ENCODE peak calls at places on chromosomes 12 and 14, in nine cellular contexts. N is ovary, E is IMR-90, O is tibial nerve, F is tibial artery, W is right lobe of liver, V is K562, M is MG63, X is fibroblast of lung. L is an unnamed sample.

GRCh38 chr12:75724913-75725312 is 213.5 kb upstream of the KRR1 start:
- DNase-seq in N (no peak), E (peak; percentile 92), O (no peak), F (no peak), W (no peak), V (no peak), M (peak; percentile 64), X (peak; percentile 87), L (no peak)

GRCh38 chr12:120474092-120474960 is 4.8 kb upstream of the SRSF9 start:
- DNase-seq in N (no peak), E (peak; percentile 80), O (no peak), F (no peak), W (peak; percentile 27), V (peak; percentile 47), M (peak; percentile 89), X (peak; percentile 78), L (peak; percentile 47)

GRCh38 chr14:103074699-103075341 is 9.2 kb upstream of the LBHD2 start:
- DNase-seq in N (peak; percentile 63), E (no peak), O (no peak), F (peak; percentile 58), W (peak; percentile 84), V (peak; percentile 83), M (peak; percentile 52), X (no peak), L (no peak)

GRCh38 chr14:68468437-68469207 is 324.2 kb downstream of the ZFP36L1 start:
- DNase-seq in N (no peak), E (no peak), O (no peak), F (no peak), W (no peak), V (no peak), M (no peak), X (peak; percentile 96), L (no peak)

GRCh38 chr14:33068626-33069025 is 129.9 kb downstream of the NPAS3 start:
- DNase-seq in N (no peak), E (no peak), O (no peak), F (no peak), W (no peak), V (no peak), M (no peak), X (peak; percentile 85), L (no peak)

GRCh38 chr12:65634626-65635331 is 189.5 kb upstream of the HMGA2 start:
- DNase-seq in N (no peak), E (peak; percentile 84), O (no peak), F (no peak), W (no peak), V (no peak), M (no peak), X (peak; percentile 79), L (no peak)

GRCh38 chr14:103568952-103569351 is 6.2 kb downstream of the COA8 start:
- DNase-seq in N (no peak), E (no peak), O (no peak), F (no peak), W (no peak), V (no peak), M (no peak), X (no peak), L (no peak)

GRCh38 chr14:96637521-96637920 is 135.3 kb downstream of the PAPOLA start:
- DNase-seq in N (no peak), E (no peak), O (no peak), F (no peak), W (no peak), V (no peak), M (no peak), X (no peak), L (no peak)

GRCh38 chr12:94909609-94910008 is 93.9 kb downstream of the NDUFA12 start:
- DNase-seq in N (no peak), E (no peak), O (no peak), F (no peak), W (no peak), V (no peak), M (no peak), X (no peak), L (peak; percentile 13)

GRCh38 chr12:16612647-16613046 is 6.7 kb upstream of the LMO3 start:
- DNase-seq in N (no peak), E (peak; percentile 20), O (no peak), F (no peak), W (no peak), V (no peak), M (no peak), X (no peak), L (no peak)

GRCh38 chr12:16609140-16609539 is 3.2 kb upstream of the LMO3 start:
- DNase-seq in N (no peak), E (no peak), O (no peak), F (no peak), W (no peak), V (no peak), M (no peak), X (no peak), L (no peak)

GRCh38 chr12:16610743-16611142 is 4.8 kb upstream of the LMO3 start:
- DNase-seq in N (no peak), E (no peak), O (no peak), F (no peak), W (no peak), V (no peak), M (no peak), X (no peak), L (no peak)

GRCh38 chr12:16610006-16610520 is 4.1 kb upstream of the LMO3 start:
- DNase-seq in N (no peak), E (no peak), O (no peak), F (no peak), W (no peak), V (no peak), M (no peak), X (no peak), L (no peak)

GRCh38 chr12:16611146-16611545 is 5.2 kb upstream of the LMO3 start:
- DNase-seq in N (no peak), E (no peak), O (no peak), F (no peak), W (no peak), V (no peak), M (no peak), X (no peak), L (no peak)
- H3K4me3 ChIP-seq in N (peak overlapping the region; percentile 18), E (no peak overlapping the region), O (no peak overlapping the region), F (no peak overlapping the region), W (no peak overlapping the region), V (no peak overlapping the region), M (no peak overlapping the region), X (no peak overlapping the region), L (no peak overlapping the region)

DNA sequence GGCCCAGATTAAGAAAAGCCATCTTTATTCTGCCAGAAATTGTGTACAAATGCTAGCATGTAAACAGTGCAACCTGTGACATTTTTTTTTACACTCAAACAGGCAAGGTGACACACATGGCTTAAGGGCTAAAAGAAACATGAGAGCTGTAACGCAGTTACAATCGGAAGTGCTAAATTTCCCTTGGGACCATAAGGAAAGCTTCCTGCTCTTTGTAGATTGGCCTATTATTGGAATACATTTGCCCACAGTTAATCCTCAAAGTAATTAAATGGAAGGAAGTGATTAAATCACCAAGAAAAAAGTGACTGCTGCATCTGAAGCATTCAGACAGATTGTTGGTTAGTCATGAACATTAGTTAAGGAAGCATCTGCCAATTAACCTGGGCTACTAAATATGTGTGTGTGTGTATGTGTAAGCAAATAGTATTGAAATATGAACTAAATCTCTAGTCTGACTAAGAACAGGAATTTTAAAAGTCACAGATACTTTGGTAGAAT is 356.7 kb upstream of the ATP2B1 start:
- DNase-seq in N (no peak), E (no peak), O (no peak), F (no peak), W (no peak), V (no peak), M (no peak), X (no peak), L (no peak)
- H3K27me3 ChIP-seq in N (no peaks in the 10 kb centered on the region), E (no peaks in the 10 kb centered on the region), O (no peaks in the 10 kb centered on the region), F (no peaks in the 10 kb centered on the region), W (no peaks in the 10 kb centered on the region), V (no peaks in the 10 kb centered on the region), M (no peaks in the 10 kb centered on the region), X (no peaks in the 10 kb centered on the region), L (no peaks in the 10 kb centered on the region)

DNA sequence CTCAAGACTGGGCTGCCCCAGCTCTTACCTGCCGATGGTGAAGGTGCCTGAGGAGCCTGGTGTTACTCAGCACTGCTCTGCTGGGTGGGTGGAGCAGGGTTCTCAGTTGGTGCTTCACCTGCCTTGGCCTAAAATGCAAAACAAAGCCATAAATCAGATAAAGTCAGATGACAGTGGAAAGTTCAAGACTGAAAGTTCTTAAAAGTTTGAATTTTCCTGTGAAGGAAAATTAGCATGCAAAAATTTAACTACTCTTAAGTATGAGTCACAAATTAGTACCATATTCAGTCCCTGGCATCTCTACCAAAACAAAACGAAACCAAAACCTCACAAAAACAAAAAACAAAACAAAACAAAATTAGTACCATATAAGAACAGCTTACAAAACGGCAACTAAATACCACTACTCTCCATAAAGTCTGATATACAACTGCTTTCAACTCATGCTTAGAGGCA is 21.9 kb downstream of the YBX3 start:
- DNase-seq in N (no peak), E (no peak), O (no peak), F (no peak), W (no peak), V (no peak), M (no peak), X (no peak), L (no peak)
- H3K36me3 ChIP-seq in N (no peaks in the 10 kb centered on the region), E (peaks cover 47% of the 10 kb centered on the region), O (peaks cover 6% of the 10 kb centered on the region), F (peaks cover 83% of the 10 kb centered on the region), W (peaks cover 43% of the 10 kb centered on the region), V (peaks cover 88% of the 10 kb centered on the region), M (peaks cover 94% of the 10 kb centered on the region), X (peaks cover 7% of the 10 kb centered on the region), L (peaks cover 38% of the 10 kb centered on the region)

GRCh38 chr14:69485261-69485660 is 733 bp downstream of the PLEKHD1 start:
- DNase-seq in N (no peak), E (no peak), O (no peak), F (no peak), W (no peak), V (no peak), M (no peak), X (no peak), L (no peak)

GRCh38 chr14:69484444-69485113 is at the start of gene PLEKHD1:
- DNase-seq in N (no peak), E (no peak), O (no peak), F (no peak), W (no peak), V (peak; percentile 55), M (no peak), X (no peak), L (peak; percentile 99)

GRCh38 chr14:69481815-69482568 is 2.5 kb upstream of the PLEKHD1 start:
- DNase-seq in N (no peak), E (no peak), O (no peak), F (no peak), W (no peak), V (no peak), M (no peak), X (no peak), L (no peak)

GRCh38 chr14:69485701-69486100 is 1.2 kb downstream of the PLEKHD1 start:
- DNase-seq in N (no peak), E (no peak), O (no peak), F (no peak), W (no peak), V (no peak), M (no peak), X (no peak), L (no peak)

DNA sequence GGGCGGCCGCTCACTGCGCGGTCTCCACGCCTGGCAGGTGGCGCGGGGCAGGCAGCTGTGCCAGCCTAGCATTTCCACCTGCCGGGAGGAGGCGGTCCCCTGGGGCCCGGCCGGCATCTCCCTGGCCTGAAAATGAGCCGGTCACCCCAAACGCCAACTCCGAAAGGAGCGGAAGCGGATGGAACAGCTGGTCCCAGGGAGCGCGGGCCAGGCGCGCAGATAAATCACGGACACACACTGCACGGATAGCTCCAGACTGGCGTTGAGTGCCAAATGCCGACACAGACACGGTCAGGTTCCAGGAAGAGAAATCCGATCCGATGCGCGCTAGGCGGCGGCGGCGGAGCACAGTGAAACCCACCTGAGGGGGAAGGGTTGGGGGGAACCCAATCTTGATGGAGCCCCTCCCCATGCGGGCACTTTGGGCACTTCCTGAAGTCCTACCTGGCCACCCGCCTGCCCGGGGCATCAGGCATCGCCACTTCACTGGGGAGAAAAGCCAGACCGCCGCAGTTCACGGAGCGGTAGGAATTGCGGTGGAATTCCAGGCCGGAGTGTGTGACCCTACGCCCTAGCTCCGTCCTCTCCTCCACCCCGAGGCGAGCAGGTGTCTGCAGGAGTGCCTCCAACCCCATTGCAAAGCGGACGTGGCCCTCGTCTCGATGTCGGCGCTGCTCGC is 624 bp upstream of the PLEKHD1 start:
- DNase-seq in N (peak; percentile 39), E (peak; percentile 13), O (no peak), F (no peak), W (peak; percentile 31), V (no peak), M (peak; percentile 12), X (peak; percentile 39), L (peak; percentile 81)
- H3K4me3 ChIP-seq in N (peak overlapping the region; percentile 14), E (no peak overlapping the region), O (no peak overlapping the region), F (peak overlapping the region; percentile 44), W (peak overlapping the region; percentile 9), V (no peak overlapping the region), M (no peak overlapping the region), X (no peak overlapping the region), L (peak overlapping the region; percentile 60)